ENCODE peak calls at places on chromosomes 16 and 17, in nine cellular contexts. G, K, Q, H, Y, P, M, V and L are unnamed samples.

GRCh38 chr17:44086364-44087311 is 16.1 kb downstream of the G6PC3 start:
- DNase-seq in Y (peak; percentile 98), Q (peak; percentile 79), H (peak; percentile 37), G (peak; percentile 83), K (peak; percentile 62), M (peak; percentile 93), V (peak; percentile 50), P (peak; percentile 52), L (peak; percentile 96)

GRCh38 chr16:79970551-79971236 is 370.2 kb upstream of the MAF start:
- DNase-seq in M (no peak), G (no peak), Q (peak; percentile 37), Y (no peak), P (no peak), K (no peak), H (no peak), V (no peak), L (no peak)

GRCh38 chr17:12584727-12585126 is 81.0 kb upstream of the MYOCD start:
- DNase-seq in K (no peak), V (no peak), M (no peak), H (no peak), Y (no peak), P (no peak), G (no peak), Q (no peak), L (no peak)

GRCh38 chr17:82582208-82582607 is 62.7 kb downstream of the FOXK2 start:
- DNase-seq in Q (no peak), H (no peak), M (peak; percentile 48), V (no peak), P (no peak), G (no peak), K (no peak), Y (no peak), L (no peak)

GRCh38 chr17:2087597-2088211 is 32.8 kb downstream of the HIC1 start:
- DNase-seq in Y (no peak), V (peak; percentile 42), G (no peak), P (no peak), K (peak; percentile 76), Q (peak; percentile 47), M (no peak), H (no peak), L (peak; percentile 47)

GRCh38 chr17:39593371-39593770 is 14.3 kb downstream of the NEUROD2 start:
- DNase-seq in G (no peak), H (no peak), Y (no peak), M (no peak), V (no peak), Q (no peak), P (no peak), K (no peak), L (no peak)

GRCh38 chr16:69260019-69260418 is 51.1 kb upstream of the VPS4A start:
- DNase-seq in H (no peak), G (no peak), P (peak; percentile 30), V (no peak), Q (no peak), K (no peak), Y (no peak), M (no peak), L (no peak)

GRCh38 chr17:39852239-39852638 is 11.9 kb downstream of the IKZF3 start:
- DNase-seq in V (no peak), P (no peak), Y (no peak), K (no peak), Q (no peak), H (no peak), G (no peak), M (no peak), L (no peak)

GRCh38 chr16:17424771-17425170 is 46.0 kb downstream of the XYLT1 start:
- DNase-seq in G (no peak), M (no peak), K (no peak), V (no peak), P (no peak), Q (no peak), Y (no peak), H (no peak), L (no peak)

GRCh38 chr16:20285993-20286499 is 41.3 kb downstream of the GP2 start:
- DNase-seq in G (no peak), M (no peak), K (no peak), Q (no peak), V (no peak), H (no peak), Y (no peak), P (peak; percentile 52), L (no peak)

GRCh38 chr16:56193951-56194726 is 2.9 kb downstream of the GNAO1 start:
- DNase-seq in H (peak; percentile 97), M (peak; percentile 48), Y (peak; percentile 18), P (peak; percentile 96), V (peak; percentile 60), Q (peak; percentile 39), G (peak; percentile 3), K (peak; percentile 82), L (peak; percentile 54)

GRCh38 chr17:81335388-81336157 is 40.5 kb upstream of the SLC38A10 start:
- DNase-seq in K (no peak), Q (no peak), V (no peak), M (no peak), H (no peak), Y (no peak), G (no peak), P (no peak), L (no peak)

GRCh38 chr16:66566051-66566901 is at the start of gene CMTM1:
- DNase-seq in G (no peak), K (no peak), Q (no peak), P (peak; percentile 53), H (no peak), Y (no peak), M (no peak), V (no peak), L (no peak)

GRCh38 chr17:45246861-45247428 is 14.9 kb downstream of the SPATA32 start:
- DNase-seq in H (peak; percentile 72), Q (no peak), P (peak; percentile 83), G (no peak), M (no peak), V (no peak), K (no peak), Y (no peak), L (no peak)

GRCh38 chr17:43389022-43389947 is 9.5 kb upstream of the ARL4D start:
- DNase-seq in G (peak; percentile 79), K (peak; percentile 88), H (peak; percentile 68), V (peak; percentile 69), M (peak; percentile 82), P (peak; percentile 87), Y (peak; percentile 81), Q (peak; percentile 71), L (peak; percentile 80)

GRCh38 chr17:3843935-3844516 is 2.0 kb downstream of the NCBP3 start:
- DNase-seq in G (no peak), Y (peak; percentile 62), M (peak; percentile 45), H (peak; percentile 68), P (peak; percentile 81), Q (peak; percentile 38), V (peak; percentile 25), K (peak; percentile 39), L (no peak)

GRCh38 chr17:50883850-50884291 is 17.7 kb upstream of the TOB1 start:
- DNase-seq in H (no peak), K (no peak), Q (no peak), M (no peak), Y (no peak), G (no peak), V (no peak), P (no peak), L (no peak)